ENCODE peak calls at places on chromosome 11, in seven cellular contexts. One of them, this sample, is unnamed. For H3K9me3, the result is how much of the 10 kb centered on the place peaks cover.

GRCh38 chr11:20088368-20089260 is 71.7 kb downstream of the DBX1 start:
- DNase-seq in heart right ventricle: no peak
- DNase-seq in cardiac muscle cell: peak
- DNase-seq in A549: no peak
- DNase-seq in AG04450: no peak
- DNase-seq in IMR-90: peak
- DNase-seq in ovary: no peak
- DNase-seq in this sample: no peak

GRCh38 chr11:894575-895201 is 15.9 kb downstream of the CHID1 start:
- DNase-seq in heart right ventricle: no peak
- DNase-seq in cardiac muscle cell: no peak
- DNase-seq in A549: no peak
- DNase-seq in AG04450: no peak
- DNase-seq in IMR-90: no peak
- DNase-seq in ovary: no peak
- DNase-seq in this sample: no peak

GRCh38 chr11:131924001-131924400 is 553.6 kb downstream of the NTM start:
- DNase-seq in heart right ventricle: no peak
- DNase-seq in cardiac muscle cell: no peak
- DNase-seq in A549: no peak
- DNase-seq in AG04450: no peak
- DNase-seq in IMR-90: peak
- DNase-seq in ovary: no peak
- DNase-seq in this sample: no peak

GRCh38 chr11:66280428-66280827 is 2.5 kb downstream of the CNIH2 start:
- DNase-seq in heart right ventricle: no peak
- DNase-seq in cardiac muscle cell: no peak
- DNase-seq in A549: no peak
- DNase-seq in AG04450: no peak
- DNase-seq in IMR-90: no peak
- DNase-seq in ovary: peak
- DNase-seq in this sample: no peak

GRCh38 chr11:10743354-10744035 is 7.6 kb upstream of the CTR9 start:
- DNase-seq in heart right ventricle: no peak
- DNase-seq in cardiac muscle cell: no peak
- DNase-seq in A549: no peak
- DNase-seq in AG04450: no peak
- DNase-seq in IMR-90: no peak
- DNase-seq in ovary: no peak
- DNase-seq in this sample: no peak

GRCh38 chr11:69398529-69399492 is 82.7 kb upstream of the LINC01488 start:
- DNase-seq in heart right ventricle: no peak
- DNase-seq in cardiac muscle cell: no peak
- DNase-seq in A549: no peak
- DNase-seq in AG04450: no peak
- DNase-seq in IMR-90: peak
- DNase-seq in ovary: no peak
- DNase-seq in this sample: no peak

GRCh38 chr11:111736621-111737055 is 29.6 kb downstream of the PPP2R1B start:
- DNase-seq in heart right ventricle: no peak
- DNase-seq in cardiac muscle cell: no peak
- DNase-seq in A549: no peak
- DNase-seq in AG04450: no peak
- DNase-seq in IMR-90: no peak
- DNase-seq in ovary: no peak
- DNase-seq in this sample: no peak

GRCh38 chr11:114159802-114160588 is 100.5 kb downstream of the ZBTB16 start:
- DNase-seq in heart right ventricle: peak
- DNase-seq in cardiac muscle cell: peak
- DNase-seq in A549: peak
- DNase-seq in AG04450: peak
- DNase-seq in IMR-90: peak
- DNase-seq in ovary: peak
- DNase-seq in this sample: peak

GRCh38 chr11:121199516-121199915 is 93.1 kb upstream of the SC5D start:
- DNase-seq in heart right ventricle: no peak
- DNase-seq in cardiac muscle cell: peak
- DNase-seq in A549: no peak
- DNase-seq in AG04450: no peak
- DNase-seq in IMR-90: no peak
- DNase-seq in ovary: no peak
- DNase-seq in this sample: no peak

GRCh38 chr11:78684377-78684776 is 109.7 kb upstream of the NARS2 start:
- DNase-seq in heart right ventricle: no peak
- DNase-seq in cardiac muscle cell: peak
- DNase-seq in A549: no peak
- DNase-seq in AG04450: no peak
- DNase-seq in IMR-90: peak
- DNase-seq in ovary: no peak
- DNase-seq in this sample: no peak

GRCh38 chr11:9783986-9784385 is 120.1 kb downstream of the SWAP70 start:
- DNase-seq in heart right ventricle: no peak
- DNase-seq in cardiac muscle cell: no peak
- DNase-seq in A549: no peak
- DNase-seq in AG04450: no peak
- DNase-seq in IMR-90: peak
- DNase-seq in ovary: no peak
- DNase-seq in this sample: no peak

GRCh38 chr11:6152126-6152525 is 18.0 kb downstream of the OR52B2 start:
- DNase-seq in heart right ventricle: no peak
- DNase-seq in cardiac muscle cell: no peak
- DNase-seq in A549: no peak
- DNase-seq in AG04450: no peak
- DNase-seq in IMR-90: no peak
- DNase-seq in ovary: no peak
- DNase-seq in this sample: no peak

GRCh38 chr11:32829680-32830412 is at the start of gene PRRG4:
- DNase-seq in heart right ventricle: peak
- DNase-seq in cardiac muscle cell: peak
- DNase-seq in A549: peak
- DNase-seq in AG04450: no peak
- DNase-seq in IMR-90: peak
- DNase-seq in ovary: peak
- DNase-seq in this sample: peak

GRCh38 chr11:114088216-114088615 is 28.7 kb downstream of the ZBTB16 start:
- DNase-seq in heart right ventricle: no peak
- DNase-seq in cardiac muscle cell: no peak
- DNase-seq in A549: no peak
- DNase-seq in AG04450: no peak
- DNase-seq in IMR-90: no peak
- DNase-seq in ovary: no peak
- DNase-seq in this sample: no peak

GRCh38 chr11:33829430-33830141 is 55.3 kb upstream of the FBXO3 start:
- DNase-seq in heart right ventricle: peak
- DNase-seq in cardiac muscle cell: peak
- DNase-seq in A549: peak
- DNase-seq in AG04450: peak
- DNase-seq in IMR-90: peak
- DNase-seq in ovary: peak
- DNase-seq in this sample: peak

GRCh38 chr11:64848779-64849599 is 4.5 kb upstream of the CDC42BPG start:
- DNase-seq in heart right ventricle: no peak
- DNase-seq in cardiac muscle cell: no peak
- DNase-seq in A549: no peak
- DNase-seq in AG04450: no peak
- DNase-seq in IMR-90: no peak
- DNase-seq in ovary: no peak
- DNase-seq in this sample: no peak

GRCh38 chr11:64851831-64852337 is 7.4 kb upstream of the CDC42BPG start:
- DNase-seq in heart right ventricle: no peak
- DNase-seq in cardiac muscle cell: no peak
- DNase-seq in A549: no peak
- DNase-seq in AG04450: no peak
- DNase-seq in IMR-90: no peak
- DNase-seq in ovary: no peak
- DNase-seq in this sample: no peak

GRCh38 chr11:64848214-64848778 is 3.8 kb upstream of the CDC42BPG start:
- DNase-seq in heart right ventricle: no peak
- DNase-seq in cardiac muscle cell: no peak
- DNase-seq in A549: no peak
- DNase-seq in AG04450: no peak
- DNase-seq in IMR-90: no peak
- DNase-seq in ovary: no peak
- DNase-seq in this sample: no peak

GRCh38 chr11:64850979-64851567 is 6.6 kb upstream of the CDC42BPG start:
- DNase-seq in heart right ventricle: no peak
- DNase-seq in cardiac muscle cell: no peak
- DNase-seq in A549: no peak
- DNase-seq in AG04450: no peak
- DNase-seq in IMR-90: no peak
- DNase-seq in ovary: no peak
- DNase-seq in this sample: no peak

DNA sequence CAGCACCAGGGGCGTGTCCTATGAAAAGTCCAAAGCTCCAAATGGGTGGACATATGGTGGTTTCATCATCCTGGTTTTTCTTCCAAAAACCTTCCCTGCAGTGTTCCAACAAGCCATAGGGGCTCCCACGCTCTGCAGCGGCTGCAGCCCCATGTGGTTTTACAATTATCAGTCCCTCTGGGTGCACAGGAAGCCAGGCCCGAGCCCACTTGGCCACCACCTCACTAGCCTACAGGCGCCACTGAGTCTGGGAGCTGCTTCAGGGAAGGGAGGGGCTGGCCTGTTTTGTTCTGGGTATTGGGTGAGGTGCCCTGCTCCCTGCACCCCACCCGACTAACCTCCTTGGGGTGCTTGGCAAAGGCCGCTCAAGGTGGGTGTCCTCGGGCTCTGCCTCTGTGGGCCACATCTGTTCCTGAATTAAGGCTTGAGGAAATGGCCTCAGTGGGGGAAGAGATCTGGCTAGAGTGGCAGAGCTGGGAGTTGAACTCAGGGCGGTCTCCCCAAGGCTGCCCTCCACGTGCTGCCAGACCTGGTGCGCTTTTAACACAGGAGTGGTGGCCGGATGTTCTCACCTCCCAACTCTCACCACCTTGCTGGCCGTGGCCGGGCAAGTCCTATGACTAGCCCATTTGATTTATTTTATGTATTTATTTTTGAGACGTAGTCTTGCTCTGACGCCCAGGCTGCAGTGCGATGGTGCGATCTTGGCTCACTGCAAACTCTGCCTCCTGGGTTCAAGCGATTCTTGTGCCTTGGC is 5.3 kb upstream of the CDC42BPG start:
- DNase-seq in heart right ventricle: peak
- DNase-seq in cardiac muscle cell: peak
- DNase-seq in A549: no peak
- DNase-seq in AG04450: no peak
- DNase-seq in IMR-90: no peak
- DNase-seq in ovary: no peak
- DNase-seq in this sample: peak
- H3K27ac ChIP-seq in heart right ventricle: peak
- H3K27ac ChIP-seq in cardiac muscle cell: no peak
- H3K27ac ChIP-seq in A549: peak
- H3K27ac ChIP-seq in AG04450: no peak
- H3K27ac ChIP-seq in IMR-90: peak
- H3K27ac ChIP-seq in ovary: no peak
- H3K27ac ChIP-seq in this sample: peak

DNA sequence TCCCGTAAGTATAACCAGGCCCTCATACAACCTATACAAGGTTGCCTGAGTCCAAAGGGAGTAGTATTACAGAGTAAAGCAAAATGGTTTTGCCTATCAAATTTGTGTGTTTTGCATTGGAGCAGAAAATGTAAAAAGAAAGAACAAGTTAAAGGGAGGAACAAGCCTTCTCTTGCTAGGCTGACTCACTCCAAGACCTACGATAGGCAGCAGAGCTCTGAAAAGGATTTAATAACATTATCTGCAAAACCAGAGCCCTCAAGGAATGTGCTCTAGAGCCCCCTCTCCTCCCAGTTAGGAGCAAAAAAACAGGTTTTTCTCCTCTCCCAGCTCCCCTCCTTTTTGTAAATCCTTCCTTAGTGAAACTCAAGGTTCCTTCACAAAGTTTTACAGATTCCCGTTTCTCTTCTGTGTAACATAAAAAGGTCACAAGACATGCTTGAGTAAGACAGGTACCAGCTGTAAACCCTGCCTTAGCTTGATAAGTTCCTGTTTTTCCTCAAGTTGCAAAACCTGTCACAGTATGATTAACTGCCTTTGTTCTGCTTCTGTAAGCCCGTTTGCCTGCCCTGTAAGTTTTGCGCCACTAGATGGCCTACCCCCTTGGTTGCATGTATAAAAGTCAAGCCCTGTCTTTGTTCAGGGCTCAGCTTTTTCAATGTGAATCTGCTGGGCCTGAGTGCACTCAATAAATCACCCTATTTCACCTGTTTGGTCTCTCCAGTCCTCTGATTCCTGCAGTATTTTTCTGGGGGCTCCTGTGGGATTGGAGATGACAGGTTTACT is 498.2 kb downstream of the KCNA4 start:
- DNase-seq in heart right ventricle: no peak
- DNase-seq in cardiac muscle cell: peak
- DNase-seq in A549: peak
- DNase-seq in AG04450: no peak
- DNase-seq in IMR-90: no peak
- DNase-seq in ovary: no peak
- DNase-seq in this sample: no peak
- H3K9me3 ChIP-seq in heart right ventricle: under half
- H3K9me3 ChIP-seq in cardiac muscle cell: under half
- H3K9me3 ChIP-seq in A549: under half
- H3K9me3 ChIP-seq in AG04450: under half
- H3K9me3 ChIP-seq in IMR-90: under half
- H3K9me3 ChIP-seq in ovary: under half
- H3K9me3 ChIP-seq in this sample: under half

DNA sequence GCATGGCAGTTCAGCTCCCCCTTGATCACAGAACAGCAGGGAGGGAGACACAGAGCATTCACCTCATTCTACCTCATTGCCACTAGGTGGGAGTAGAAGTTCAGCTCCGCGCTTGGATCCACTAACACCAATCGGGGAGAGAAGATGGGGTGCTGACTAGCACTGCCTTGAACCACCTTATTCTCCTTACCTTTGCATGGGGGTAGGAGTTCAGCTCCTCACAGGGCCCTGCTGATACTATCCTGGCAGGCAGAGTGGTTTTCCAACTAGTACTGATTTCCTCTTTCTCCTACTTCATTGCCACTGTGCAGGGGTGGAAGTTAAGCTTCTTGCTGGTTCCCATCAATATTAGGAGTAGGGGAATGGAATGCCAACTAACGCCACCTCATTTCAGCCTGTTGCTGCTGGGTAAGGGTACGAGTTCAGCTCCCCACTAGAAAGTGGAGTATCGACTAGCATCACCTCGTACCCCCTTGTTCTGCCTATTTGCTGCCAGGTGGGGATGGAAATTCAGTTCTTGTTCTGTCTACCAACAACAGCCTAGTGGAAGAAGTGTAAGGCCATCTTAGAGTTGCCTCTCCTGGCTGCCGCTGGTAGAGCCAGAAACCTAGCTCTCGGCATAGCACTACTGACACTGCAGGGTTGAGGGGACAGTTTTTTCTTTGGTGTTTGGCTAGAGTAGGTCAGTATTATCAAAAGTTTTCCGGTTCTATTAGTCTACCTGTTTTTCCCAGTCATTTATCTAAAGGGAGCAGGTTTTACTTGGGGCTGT is 550.9 kb upstream of the CCDC90B start:
- DNase-seq in heart right ventricle: peak
- DNase-seq in cardiac muscle cell: peak
- DNase-seq in A549: peak
- DNase-seq in AG04450: no peak
- DNase-seq in IMR-90: peak
- DNase-seq in ovary: peak
- DNase-seq in this sample: no peak
- TF ChIP-seq CTCF in heart right ventricle: peak
- TF ChIP-seq CTCF in cardiac muscle cell: peak
- TF ChIP-seq CTCF in A549: peak
- TF ChIP-seq CTCF in AG04450: peak
- TF ChIP-seq CTCF in IMR-90: peak
- TF ChIP-seq CTCF in ovary: peak
- TF ChIP-seq CTCF in this sample: peak

GRCh38 chr11:83185767-83186166 is 7.7 kb upstream of the ANKRD42 start:
- DNase-seq in heart right ventricle: no peak
- DNase-seq in cardiac muscle cell: no peak
- DNase-seq in A549: no peak
- DNase-seq in AG04450: no peak
- DNase-seq in IMR-90: no peak
- DNase-seq in ovary: no peak
- DNase-seq in this sample: no peak
- H3K27ac ChIP-seq in heart right ventricle: no peak
- H3K27ac ChIP-seq in cardiac muscle cell: no peak
- H3K27ac ChIP-seq in A549: no peak
- H3K27ac ChIP-seq in AG04450: no peak
- H3K27ac ChIP-seq in IMR-90: no peak
- H3K27ac ChIP-seq in ovary: no peak
- H3K27ac ChIP-seq in this sample: no peak